ENCODE peak calls at places on chromosomes 13 and 19, in six cellular contexts. Y, F, U, W, D and A are unnamed samples.
A peak's percentile ranks its signal among the peaks of the same experiment; 100 is the strongest.

GRCh38 chr13:113076681-113077401 is 28.8 kb upstream of the F7 start:
- DNase-seq in U (no peak), F (no peak), D (no peak), W (no peak), Y (no peak), A (no peak)

GRCh38 chr13:29573190-29573589 is 22.3 kb downstream of the SLC7A1 start:
- DNase-seq in Y (peak; percentile 30), F (no peak), W (peak; percentile 53), D (peak; percentile 66), U (peak; percentile 38), A (no peak)

GRCh38 chr13:44918323-44919102 is 70.8 kb downstream of the NUFIP1 start:
- DNase-seq in W (peak; percentile 87), D (peak; percentile 93), Y (peak; percentile 85), U (peak; percentile 95), F (peak; percentile 67), A (peak; percentile 70)

GRCh38 chr19:55347442-55348009 is 7.0 kb downstream of the COX6B2 start:
- DNase-seq in Y (no peak), D (no peak), U (no peak), W (no peak), F (no peak), A (no peak)

GRCh38 chr19:32581704-32582164 is 744 bp downstream of the PDCD5 start:
- DNase-seq in F (no peak), U (peak; percentile 78), D (no peak), Y (peak; percentile 6), W (no peak), A (no peak)

GRCh38 chr13:25859528-25859927 is 192.3 kb downstream of the SHISA2 start:
- DNase-seq in W (no peak), Y (no peak), U (no peak), F (no peak), D (no peak), A (no peak)

GRCh38 chr19:409006-409514 is at the start of gene C2CD4C:
- DNase-seq in W (no peak), Y (no peak), F (peak; percentile 7), U (no peak), D (no peak), A (no peak)

GRCh38 chr13:105446197-105446596 is 1089.3 kb downstream of the EFNB2 start:
- DNase-seq in D (no peak), U (peak; percentile 26), W (no peak), Y (no peak), F (no peak), A (no peak)

GRCh38 chr13:79349011-79349410 is 57.0 kb downstream of the RBM26 start:
- DNase-seq in U (peak; percentile 4), W (no peak), D (no peak), F (no peak), Y (no peak), A (no peak)

GRCh38 chr19:27918818-27919217 is 1294.1 kb downstream of the UQCRFS1 start:
- DNase-seq in U (no peak), Y (no peak), W (no peak), F (no peak), D (no peak), A (no peak)

GRCh38 chr13:106919093-106919492 is 351.2 kb upstream of the ARGLU1 start:
- DNase-seq in W (no peak), Y (no peak), U (peak; percentile 7), D (no peak), F (no peak), A (no peak)

GRCh38 chr13:32538234-32538620 is 368 bp downstream of the N4BP2L2 start:
- DNase-seq in F (no peak), W (peak; percentile 63), U (peak; percentile 53), D (peak; percentile 40), Y (peak; percentile 17), A (no peak)

GRCh38 chr13:86581711-86582110 is 782.5 kb upstream of the SLITRK6 start:
- DNase-seq in W (no peak), U (no peak), D (no peak), Y (no peak), F (no peak), A (no peak)

GRCh38 chr13:51764184-51765141 is 39.5 kb downstream of the DHRS12 start:
- DNase-seq in U (peak; percentile 71), W (peak; percentile 56), F (peak; percentile 19), D (peak; percentile 91), Y (peak; percentile 61), A (peak; percentile 36)

GRCh38 chr13:28329395-28330158 is 165.4 kb downstream of the FLT1 start:
- DNase-seq in U (peak; percentile 97), Y (no peak), W (no peak), F (no peak), D (no peak), A (no peak)

GRCh38 chr19:55242517-55242916 is 14.0 kb upstream of the TMEM86B start:
- DNase-seq in U (no peak), Y (no peak), W (no peak), F (no peak), D (no peak), A (no peak)

GRCh38 chr19:43699506-43700367 is 16.1 kb upstream of the IRGC start:
- DNase-seq in F (no peak), U (peak; percentile 21), Y (no peak), W (peak; percentile 34), D (peak; percentile 14), A (peak; percentile 18)

GRCh38 chr19:51127032-51127431 is 2.3 kb downstream of the SIGLEC9 start:
- DNase-seq in Y (no peak), D (no peak), F (no peak), U (no peak), W (no peak), A (no peak)

GRCh38 chr13:109867766-109868165 is 81.4 kb upstream of the IRS2 start:
- DNase-seq in Y (no peak), W (no peak), U (peak; percentile 37), D (no peak), F (no peak), A (no peak)

GRCh38 chr13:109870281-109871017 is 84.1 kb upstream of the IRS2 start:
- DNase-seq in F (no peak), Y (no peak), W (no peak), D (no peak), U (no peak), A (no peak)

GRCh38 chr13:109871018-109871370 is 84.6 kb upstream of the IRS2 start:
- DNase-seq in Y (no peak), F (no peak), D (no peak), U (peak; percentile 50), W (no peak), A (no peak)

GRCh38 chr13:109868583-109869311 is 82.4 kb upstream of the IRS2 start:
- DNase-seq in F (no peak), W (no peak), D (no peak), U (peak; percentile 52), Y (no peak), A (no peak)

GRCh38 chr13:109869312-109870237 is 83.2 kb upstream of the IRS2 start:
- DNase-seq in D (peak; percentile 91), F (no peak), U (peak; percentile 75), W (peak; percentile 75), Y (no peak), A (no peak)
- TF ChIP-seq CTCF in D (peak; percentile 55), F (no peak), U (peak; percentile 30), W (peak; percentile 16), Y (no peak), A (no peak)

DNA sequence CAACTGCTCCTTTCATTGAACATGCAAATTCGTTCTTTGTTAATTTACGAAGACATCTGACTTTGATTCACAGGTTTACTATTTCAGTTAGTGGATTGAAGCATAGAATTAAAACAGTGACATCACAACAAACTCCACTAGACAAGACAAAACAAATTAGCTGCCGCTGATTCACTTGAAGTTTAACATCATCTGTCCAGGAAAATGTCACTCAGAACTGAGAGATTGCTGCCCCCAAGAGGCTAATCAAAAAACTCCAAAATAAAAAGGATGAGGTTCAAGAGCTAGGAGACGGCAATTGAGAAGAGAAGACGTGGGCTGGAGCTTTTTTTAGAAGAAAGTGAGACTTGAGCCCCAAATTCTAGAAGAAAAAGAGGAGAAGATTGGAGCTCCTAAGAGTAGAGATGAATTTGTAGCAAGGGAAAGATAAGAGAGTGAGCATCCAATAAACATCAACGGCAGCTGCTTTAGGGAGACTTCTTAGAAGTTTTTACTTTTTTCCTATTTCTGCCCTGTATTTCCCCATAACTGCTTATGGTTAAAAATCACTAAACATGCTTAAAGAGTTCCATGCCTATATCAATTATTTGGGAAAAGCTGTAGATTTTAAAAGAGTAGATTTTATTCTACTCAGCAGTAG is 40.8 kb upstream of the TPP2 start:
- DNase-seq in Y (no peak), W (no peak), F (no peak), U (peak; percentile 64), D (no peak), A (no peak)
- TF ChIP-seq CTCF in Y (no peak), W (peak; percentile 12), F (peak; percentile 53), U (peak; percentile 36), D (peak; percentile 37), A (no peak)

DNA sequence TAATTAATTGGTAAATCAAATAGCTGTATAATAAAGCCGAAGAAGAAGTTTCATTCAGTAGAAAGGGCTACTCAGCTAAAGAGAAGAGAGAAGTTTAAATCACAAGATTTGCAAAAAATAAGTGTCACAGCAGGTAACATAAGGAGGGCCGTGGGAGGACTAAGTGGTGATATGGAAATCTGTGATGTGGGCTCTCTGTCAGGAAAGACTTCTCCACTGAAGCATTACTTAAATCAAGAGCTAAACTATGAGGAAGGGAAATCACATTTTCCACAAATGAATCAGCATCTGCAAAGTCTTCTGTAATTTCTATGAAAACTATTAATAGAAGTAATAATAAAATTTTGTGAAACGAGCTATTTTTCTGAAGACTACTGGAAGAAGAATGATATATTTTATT is 153.8 kb downstream of the PCDH9 start:
- DNase-seq in Y (no peak), U (peak; percentile 57), D (no peak), W (no peak), F (no peak), A (no peak)
- TF ChIP-seq CTCF in Y (no peak), U (no peak), D (no peak), W (no peak), F (no peak), A (no peak)

GRCh38 chr13:21060827-21061076 is 634 bp downstream of the LATS2 start:
- DNase-seq in W (peak; percentile 29), Y (no peak), F (no peak), U (no peak), D (no peak), A (no peak)

GRCh38 chr13:21063031-21063430 is 1.6 kb upstream of the LATS2 start:
- DNase-seq in U (no peak), F (no peak), D (no peak), W (no peak), Y (no peak), A (no peak)

GRCh38 chr13:21058361-21058760 is 3.0 kb downstream of the LATS2 start:
- DNase-seq in U (peak; percentile 38), D (no peak), F (no peak), W (no peak), Y (no peak), A (no peak)

GRCh38 chr13:21061077-21061945 is at the start of gene LATS2:
- DNase-seq in U (peak; percentile 94), D (peak; percentile 95), F (no peak), Y (peak; percentile 93), W (peak; percentile 97), A (peak; percentile 63)

DNA sequence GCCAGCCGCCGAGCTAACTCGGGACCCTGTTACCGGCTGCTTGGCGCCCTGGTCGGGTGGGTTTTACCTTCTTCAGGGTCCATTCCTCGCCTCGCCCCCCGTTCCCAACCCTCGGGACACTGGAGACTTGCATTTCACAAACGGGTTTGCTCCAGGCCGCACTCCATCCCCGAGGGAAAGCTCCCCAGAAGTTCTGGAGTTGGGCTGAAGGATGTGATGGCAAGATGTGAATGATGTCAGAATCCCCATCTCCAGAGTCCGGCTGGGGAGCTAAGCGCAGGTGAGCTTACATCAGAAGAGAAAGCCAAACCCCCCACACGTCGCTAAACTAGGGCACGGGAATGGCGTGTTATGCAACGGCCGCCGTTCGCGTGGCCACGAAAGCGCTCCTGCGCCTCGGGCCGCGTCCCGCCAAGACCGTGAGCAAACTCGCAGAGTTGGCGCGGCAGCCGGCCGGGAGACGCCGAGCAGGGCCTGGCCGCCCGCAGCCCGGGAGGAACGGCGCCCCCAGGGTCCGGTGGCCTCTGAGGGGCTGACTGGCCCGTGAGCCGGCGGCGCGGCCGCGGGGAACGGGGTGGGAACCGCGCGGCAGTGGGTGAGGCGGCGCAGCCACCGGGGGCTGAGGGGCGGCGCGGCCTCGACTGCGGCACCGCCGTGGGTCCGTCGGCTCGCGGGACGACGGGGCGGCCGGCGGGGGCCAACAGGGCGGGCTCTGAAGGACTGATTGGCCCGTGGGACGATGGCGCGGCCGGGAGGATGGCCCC is 1.1 kb downstream of the LATS2 start:
- DNase-seq in D (peak; percentile 49), W (peak; percentile 52), Y (peak; percentile 39), U (peak; percentile 60), F (no peak), A (peak; percentile 33)
- TF ChIP-seq CTCF in D (no peak), W (no peak), Y (peak; percentile 16), U (no peak), F (no peak), A (no peak)